ENCODE peak calls at places on chromosomes 12 and 14, in seven cellular contexts. U, Q, H, N, E, T and J are unnamed samples.

GRCh38 chr12:79407671-79408622 is 282.8 kb downstream of the PAWR start:
- DNase-seq in Q (peak; percentile 85), T (peak; percentile 15), H (peak; percentile 91), U (no peak), N (peak; percentile 38), E (peak; percentile 88), J (peak; percentile 25)

GRCh38 chr14:95523818-95524448 is 7.5 kb upstream of the SYNE3 start:
- DNase-seq in H (peak; percentile 67), N (peak; percentile 57), Q (no peak), T (no peak), E (peak; percentile 79), U (peak; percentile 54), J (no peak)

GRCh38 chr12:41288188-41288811 is 100.2 kb downstream of the PDZRN4 start:
- DNase-seq in N (no peak), E (no peak), H (no peak), Q (no peak), T (no peak), U (no peak), J (no peak)

GRCh38 chr12:26648584-26648983 is 184.4 kb downstream of the ITPR2 start:
- DNase-seq in Q (peak; percentile 95), H (peak; percentile 82), E (peak; percentile 86), T (no peak), U (no peak), N (no peak), J (no peak)

GRCh38 chr14:46054526-46054925 is 597.1 kb downstream of the RPL10L start:
- DNase-seq in T (no peak), Q (peak; percentile 93), N (no peak), E (peak; percentile 63), U (no peak), H (peak; percentile 91), J (no peak)

GRCh38 chr14:40099316-40099715 is 667.1 kb upstream of the FBXO33 start:
- DNase-seq in T (no peak), E (no peak), Q (no peak), N (no peak), H (no peak), U (no peak), J (no peak)

GRCh38 chr12:11650697-11651281 is 1.3 kb downstream of the ETV6 start:
- DNase-seq in E (peak; percentile 18), U (no peak), T (no peak), H (peak; percentile 53), Q (peak; percentile 42), N (no peak), J (peak; percentile 42)

GRCh38 chr14:100221419-100222218 is 17.3 kb upstream of the YY1 start:
- DNase-seq in H (peak; percentile 81), Q (peak; percentile 67), T (peak; percentile 67), U (peak; percentile 69), N (peak; percentile 49), E (peak; percentile 25), J (peak; percentile 72)

GRCh38 chr14:78997811-78998210 is 827.6 kb downstream of the NRXN3 start:
- DNase-seq in T (no peak), U (no peak), N (no peak), E (peak; percentile 24), Q (peak; percentile 55), H (peak; percentile 30), J (no peak)

DNA sequence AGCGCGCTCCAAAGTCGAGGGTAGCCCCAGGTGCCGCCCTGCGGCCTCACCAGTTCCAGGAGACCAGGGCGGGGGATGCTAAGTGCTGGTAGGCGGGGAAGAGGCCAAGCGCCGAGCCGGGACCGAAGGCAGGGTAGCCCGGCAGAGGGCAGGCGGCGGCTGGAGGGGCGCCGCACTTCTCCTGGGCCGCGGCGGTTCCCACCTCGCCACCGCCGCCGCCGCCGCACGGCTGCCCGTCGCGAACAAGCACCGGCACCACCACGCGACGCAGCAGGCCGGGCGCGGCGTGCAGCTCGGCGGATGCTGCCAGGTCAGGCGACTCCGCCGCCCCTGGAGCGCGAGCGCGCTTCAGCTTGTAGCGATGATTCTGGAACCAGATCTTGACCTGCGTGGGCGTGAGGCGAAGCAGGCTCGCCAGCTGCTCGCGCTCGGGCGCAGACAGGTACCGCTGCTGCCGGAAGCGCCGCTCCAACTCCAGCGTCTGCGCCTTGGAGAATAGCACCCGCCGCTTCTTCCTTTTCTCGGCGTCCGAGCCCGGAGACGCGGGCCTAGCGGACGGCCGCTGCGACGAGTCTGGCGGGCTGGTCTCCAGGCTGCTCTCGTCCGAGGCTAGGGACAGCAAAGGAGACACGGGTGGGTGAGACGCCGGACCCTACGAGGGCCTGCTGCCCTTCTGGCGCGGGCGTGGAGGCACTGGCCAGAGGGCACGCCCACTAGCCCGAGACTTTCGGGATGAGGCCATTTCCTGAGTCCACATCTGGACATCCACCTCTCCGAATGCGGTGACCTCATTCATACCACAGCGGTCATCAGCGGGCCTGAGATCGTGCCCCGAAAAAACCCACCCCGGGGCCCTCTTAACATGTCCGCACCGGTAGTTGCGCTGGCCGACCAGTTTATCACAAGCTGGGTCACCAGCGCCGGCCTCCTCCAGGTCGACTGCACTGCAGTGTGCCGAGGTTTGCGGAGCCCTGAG is 1.3 kb downstream of the NKX2-8 start:
- DNase-seq in H (peak; percentile 58), U (no peak), E (no peak), N (no peak), Q (peak; percentile 52), T (peak; percentile 30), J (peak; percentile 52)
- TF ChIP-seq CTCF in H (no peak), U (no peak), E (no peak), N (no peak), Q (no peak), T (no peak), J (no peak)

GRCh38 chr14:24976599-24976998 is 73.3 kb downstream of the STXBP6 start:
- DNase-seq in E (no peak), U (no peak), H (no peak), N (no peak), T (no peak), Q (no peak), J (no peak)
- TF ChIP-seq CTCF in E (no peak), U (no peak), H (no peak), N (no peak), T (no peak), Q (no peak), J (no peak)

DNA sequence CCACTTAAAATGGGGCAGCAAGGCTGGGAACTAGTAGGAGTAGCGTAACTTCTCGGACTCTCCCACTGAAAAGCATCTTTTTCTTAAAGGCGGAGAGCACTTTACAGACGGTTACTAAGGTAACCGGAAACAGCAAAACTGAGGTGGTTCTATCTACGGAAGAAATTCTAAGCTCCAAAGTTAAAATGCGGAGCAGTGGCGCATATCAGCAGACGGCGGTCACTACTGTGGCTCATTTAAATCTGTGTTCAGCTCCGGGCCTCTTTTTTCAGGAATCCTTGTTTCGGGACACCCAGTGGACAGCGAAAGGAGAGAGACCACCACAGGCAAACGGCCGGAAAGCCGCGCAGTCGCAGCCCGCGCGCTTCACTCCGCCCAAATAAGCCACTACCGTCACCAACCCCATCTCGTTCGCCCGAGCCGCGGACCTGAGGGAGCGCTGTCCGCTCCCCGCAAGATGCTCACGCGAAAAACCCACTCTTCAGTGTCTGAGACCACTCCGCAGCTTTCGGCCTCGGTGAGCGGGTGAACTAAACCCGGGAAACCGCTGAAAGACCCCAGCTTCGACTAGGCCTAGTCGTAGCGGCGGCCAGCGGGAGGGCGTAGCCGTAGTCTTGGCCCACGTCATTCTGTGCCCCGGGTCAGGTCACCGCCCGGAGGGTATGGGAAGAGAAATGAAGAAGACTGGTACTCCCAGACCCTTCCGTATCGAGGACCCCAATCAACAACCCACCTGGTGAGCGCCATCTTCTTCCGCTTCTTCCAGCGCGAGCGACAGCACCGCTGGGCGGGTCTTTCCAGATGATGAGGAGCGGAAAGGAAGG is at the start of gene SNW1:
- DNase-seq in N (peak; percentile 93), Q (peak; percentile 65), E (peak; percentile 94), U (peak; percentile 97), H (peak; percentile 98), T (peak; percentile 95), J (peak; percentile 93)
- TF ChIP-seq CTCF in N (no peak), Q (no peak), E (no peak), U (no peak), H (no peak), T (no peak), J (no peak)

GRCh38 chr12:644818-645552 is 18.3 kb downstream of the NINJ2 start:
- DNase-seq in Q (peak; percentile 65), T (no peak), E (no peak), U (no peak), H (peak; percentile 10), N (no peak), J (no peak)

GRCh38 chr12:647039-647712 is 16.1 kb downstream of the NINJ2 start:
- DNase-seq in Q (no peak), T (no peak), U (no peak), H (no peak), E (no peak), N (no peak), J (no peak)

GRCh38 chr12:647713-648085 is 15.5 kb downstream of the NINJ2 start:
- DNase-seq in E (no peak), U (no peak), N (no peak), Q (no peak), T (no peak), H (no peak), J (no peak)

GRCh38 chr12:645563-646071 is 17.6 kb downstream of the NINJ2 start:
- DNase-seq in E (peak; percentile 68), H (peak; percentile 71), U (peak; percentile 87), N (no peak), T (no peak), Q (peak; percentile 64), J (no peak)

GRCh38 chr12:646303-647038 is 16.8 kb downstream of the NINJ2 start:
- DNase-seq in Q (no peak), E (no peak), T (no peak), U (peak; percentile 88), H (no peak), N (peak; percentile 54), J (no peak)
- TF ChIP-seq CTCF in Q (no peak), E (no peak), T (no peak), U (no peak), H (no peak), N (no peak), J (no peak)

DNA sequence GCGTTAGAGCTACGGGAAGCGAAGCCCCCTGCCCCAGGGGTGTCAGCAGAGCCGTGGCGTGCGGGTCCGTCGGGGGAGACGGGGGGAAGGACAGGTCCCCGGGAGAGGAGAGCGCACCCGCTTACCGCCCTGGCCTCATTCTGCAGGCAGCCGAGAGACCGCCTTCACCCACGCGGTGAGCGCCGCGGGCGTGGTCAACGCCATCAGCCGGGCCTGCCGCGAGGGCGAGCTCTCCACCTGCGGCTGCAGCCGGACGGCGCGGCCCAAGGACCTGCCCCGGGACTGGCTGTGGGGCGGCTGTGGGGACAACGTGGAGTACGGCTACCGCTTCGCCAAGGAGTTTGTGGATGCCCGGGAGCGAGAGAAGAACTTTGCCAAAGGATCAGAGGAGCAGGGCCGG is 10.5 kb downstream of the WNT5B start:
- DNase-seq in T (no peak), N (no peak), Q (no peak), U (no peak), H (no peak), E (no peak), J (no peak)
- TF ChIP-seq CTCF in T (no peak), N (no peak), Q (no peak), U (no peak), H (no peak), E (no peak), J (no peak)

GRCh38 chr14:23093993-23094665 is 807 bp downstream of the ACIN1 start:
- DNase-seq in T (no peak), E (no peak), Q (no peak), H (no peak), N (no peak), U (no peak), J (no peak)
- TF ChIP-seq CTCF in T (peak; percentile 8), E (peak; percentile 43), Q (peak; percentile 27), H (peak; percentile 24), N (no peak), U (no peak), J (no peak)